ENCODE peak calls at places on chromosome 4, in five cellular contexts. N is A549, L is NCI-H1092, O is AG08396, G is SW 1271. A is an unnamed sample.

GRCh38 chr4:18524667-18525066 is 503.1 kb upstream of the LCORL start:
- DNase-seq in N (no peak), L (peak; percentile 55), O (no peak), G (no peak), A (no peak)

GRCh38 chr4:153152453-153153338 is 51.5 kb upstream of the TRIM2 start:
- DNase-seq in N (no peak), L (peak; percentile 67), O (peak; percentile 20), G (no peak), A (peak; percentile 63)

GRCh38 chr4:181548873-181549541 is 694.2 kb upstream of the TENM3 start:
- DNase-seq in N (no peak), L (no peak), O (no peak), G (peak; percentile 5), A (no peak)

GRCh38 chr4:149896428-149896827 is 80.8 kb upstream of the IQCM start:
- DNase-seq in N (no peak), L (no peak), O (peak; percentile 49), G (no peak), A (no peak)

GRCh38 chr4:152115121-152115520 is 354.3 kb upstream of the GATB start:
- DNase-seq in N (no peak), L (no peak), O (no peak), G (no peak), A (no peak)

GRCh38 chr4:151409470-151410313 is 716 bp downstream of the FHIP1A start:
- DNase-seq in N (no peak), L (no peak), O (no peak), G (no peak), A (peak; percentile 47)

GRCh38 chr4:86560447-86560846 is 33.7 kb upstream of the PTPN13 start:
- DNase-seq in N (no peak), L (no peak), O (no peak), G (no peak), A (no peak)

GRCh38 chr4:125316781-125317525 is 2.2 kb downstream of the FAT4 start:
- DNase-seq in N (peak; percentile 21), L (no peak), O (peak; percentile 39), G (no peak), A (peak; percentile 55)

GRCh38 chr4:128517739-128518510 is 230.3 kb upstream of the PGRMC2 start:
- DNase-seq in N (peak; percentile 81), L (no peak), O (peak; percentile 81), G (peak; percentile 76), A (no peak)

GRCh38 chr4:125433453-125433852 is 118.7 kb downstream of the FAT4 start:
- DNase-seq in N (no peak), L (no peak), O (no peak), G (no peak), A (no peak)

GRCh38 chr4:151045907-151046306 is 30.8 kb upstream of the LRBA start:
- DNase-seq in N (no peak), L (peak; percentile 36), O (no peak), G (no peak), A (no peak)

GRCh38 chr4:183256756-183257385 is 63.2 kb downstream of the CLDN22 start:
- DNase-seq in N (peak; percentile 36), L (peak; percentile 16), O (peak; percentile 73), G (peak; percentile 35), A (peak; percentile 65)

GRCh38 chr4:184954482-184954881 is 63.8 kb upstream of the HELT start:
- DNase-seq in N (no peak), L (no peak), O (no peak), G (no peak), A (no peak)

GRCh38 chr4:81776794-81777193 is 305.1 kb upstream of the RASGEF1B start:
- DNase-seq in N (no peak), L (no peak), O (no peak), G (no peak), A (no peak)

GRCh38 chr4:77636902-77637301 is 31.3 kb downstream of the CXCL13 start:
- DNase-seq in N (peak; percentile 28), L (no peak), O (no peak), G (no peak), A (no peak)

GRCh38 chr4:138981930-138982390 is 33.6 kb upstream of the NOCT start:
- DNase-seq in N (no peak), L (no peak), O (peak; percentile 53), G (peak; percentile 6), A (no peak)

GRCh38 chr4:8090312-8090711 is 68.3 kb downstream of the ABLIM2 start:
- DNase-seq in N (no peak), L (no peak), O (no peak), G (peak; percentile 20), A (no peak)

GRCh38 chr4:97153042-97153441 is 990.2 kb downstream of the STPG2 start:
- DNase-seq in N (no peak), L (no peak), O (no peak), G (no peak), A (no peak)

GRCh38 chr4:112327950-112328349 is 30.8 kb downstream of the ALPK1 start:
- DNase-seq in N (no peak), L (peak; percentile 58), O (peak; percentile 10), G (no peak), A (no peak)

GRCh38 chr4:168942985-168943384 is 67.1 kb downstream of the CBR4 start:
- DNase-seq in N (no peak), L (no peak), O (no peak), G (no peak), A (no peak)

GRCh38 chr4:151673913-151674520 is 86.8 kb downstream of the GATB start:
- DNase-seq in N (no peak), L (no peak), O (no peak), G (no peak), A (no peak)

GRCh38 chr4:173288296-173288695 is 45.9 kb downstream of the HMGB2 start:
- DNase-seq in N (peak; percentile 5), L (no peak), O (peak; percentile 13), G (peak; percentile 0), A (no peak)

GRCh38 chr4:8295471-8295870 is 25.9 kb downstream of the HTRA3 start:
- DNase-seq in N (no peak), L (no peak), O (no peak), G (no peak), A (peak; percentile 21)

GRCh38 chr4:17085416-17085815 is 187.0 kb upstream of the LDB2 start:
- DNase-seq in N (no peak), L (no peak), O (no peak), G (no peak), A (no peak)

GRCh38 chr4:169377367-169377766 is 106.6 kb upstream of the SH3RF1 start:
- DNase-seq in N (no peak), L (no peak), O (no peak), G (no peak), A (no peak)

GRCh38 chr4:108359130-108359709 is 190.5 kb upstream of the LEF1 start:
- DNase-seq in N (no peak), L (no peak), O (no peak), G (no peak), A (no peak)

GRCh38 chr4:113316879-113317278 is 267.4 kb downstream of the ANK2 start:
- DNase-seq in N (no peak), L (no peak), O (no peak), G (no peak), A (no peak)

GRCh38 chr4:82560853-82561744 is 689 bp downstream of the TMEM150C start:
- DNase-seq in N (no peak), L (peak; percentile 31), O (peak; percentile 43), G (no peak), A (no peak)

GRCh38 chr4:26660261-26660660 is 76.4 kb downstream of the TBC1D19 start:
- DNase-seq in N (no peak), L (no peak), O (no peak), G (no peak), A (no peak)

GRCh38 chr4:156790866-156791265 is 180.7 kb downstream of the PDGFC start:
- DNase-seq in N (no peak), L (no peak), O (no peak), G (no peak), A (no peak)

GRCh38 chr4:15888515-15888914 is 50.0 kb downstream of the FGFBP1 start:
- DNase-seq in N (no peak), L (no peak), O (no peak), G (no peak), A (no peak)

GRCh38 chr4:154781126-154781982 is at the start of gene RBM46:
- DNase-seq in N (no peak), L (no peak), O (no peak), G (no peak), A (no peak)

GRCh38 chr4:119152741-119153140 is 17.1 kb downstream of the MYOZ2 start:
- DNase-seq in N (no peak), L (no peak), O (no peak), G (no peak), A (no peak)

GRCh38 chr4:39357002-39357401 is 9.2 kb downstream of the RFC1 start:
- DNase-seq in N (no peak), L (no peak), O (no peak), G (no peak), A (no peak)

GRCh38 chr4:6778435-6778834 is 4.1 kb upstream of the KIAA0232 start:
- DNase-seq in N (no peak), L (no peak), O (no peak), G (no peak), A (no peak)

GRCh38 chr4:1199556-1200331 is 27.4 kb upstream of the SPON2 start:
- DNase-seq in N (no peak), L (no peak), O (no peak), G (no peak), A (no peak)

GRCh38 chr4:108369035-108369655 is 200.4 kb upstream of the LEF1 start:
- DNase-seq in N (no peak), L (no peak), O (no peak), G (no peak), A (no peak)

GRCh38 chr4:101604976-101605375 is 185.6 kb upstream of the BANK1 start:
- DNase-seq in N (no peak), L (no peak), O (no peak), G (no peak), A (no peak)

GRCh38 chr4:114997596-114997995 is 115.8 kb downstream of the NDST4 start:
- DNase-seq in N (no peak), L (no peak), O (no peak), G (no peak), A (no peak)